ENCODE peak calls at places on chromosomes 13 and 19, in four cellular contexts. U, B, J and V are unnamed samples. For H3K36me3 and H3K4me1, the result is how much of the 10 kb centered on the place peaks cover.

GRCh38 chr13:113658836-113659235 is 838 bp upstream of the ATP4B start:
- DNase-seq in U (peak), B (no peak), J (no peak), V (no peak)

GRCh38 chr13:114248011-114248410 is 13.3 kb downstream of the CDC16 start:
- DNase-seq in U (no peak), B (no peak), J (no peak), V (peak)

GRCh38 chr13:46119883-46120614 is 15.2 kb upstream of the CPB2 start:
- DNase-seq in U (no peak), B (no peak), J (no peak), V (peak)

GRCh38 chr19:54208784-54209057 is 8.1 kb downstream of the RPS9 start:
- DNase-seq in U (no peak), B (no peak), J (no peak), V (no peak)

GRCh38 chr19:18062043-18062442 is 24.7 kb downstream of the IL12RB1 start:
- DNase-seq in U (no peak), B (no peak), J (no peak), V (no peak)

GRCh38 chr13:102688306-102688973 is 6.4 kb downstream of the METTL21C start:
- DNase-seq in U (no peak), B (no peak), J (no peak), V (no peak)

GRCh38 chr19:51398096-51398704 is 7.8 kb upstream of the C19orf84 start:
- DNase-seq in U (no peak), B (peak), J (peak), V (peak)

GRCh38 chr19:52155596-52156359 is 15.6 kb downstream of the ZNF836 start:
- DNase-seq in U (no peak), B (no peak), J (no peak), V (no peak)

DNA sequence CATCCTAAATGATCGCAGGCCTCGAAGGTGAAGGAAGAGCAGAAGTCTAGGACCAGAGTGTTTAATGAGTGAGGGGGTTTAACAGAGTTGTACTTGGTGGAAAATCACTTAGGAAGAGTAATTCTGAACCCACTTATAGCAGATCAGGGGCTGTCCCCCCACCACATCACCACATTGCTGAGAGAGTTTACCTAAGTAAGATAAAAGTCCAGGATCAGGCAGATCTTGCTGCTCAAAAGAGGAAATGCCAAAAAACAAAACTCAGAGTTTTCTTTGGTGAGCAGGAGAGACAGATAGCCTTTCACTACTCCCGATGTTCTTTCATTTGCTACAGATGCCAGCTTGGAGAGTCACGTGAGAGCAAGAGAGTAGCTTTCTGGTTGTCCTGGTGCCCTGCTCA is 15.4 kb downstream of the ZNF317 start:
- DNase-seq in U (no peak), B (no peak), J (no peak), V (no peak)
- H3K36me3 ChIP-seq in U (under half), B (under half), J (under half), V (under half)

GRCh38 chr13:30906411-30906990 is 430 bp downstream of the MEDAG start:
- DNase-seq in U (no peak), B (no peak), J (no peak), V (peak)

GRCh38 chr13:30908416-30908980 is 2.4 kb downstream of the MEDAG start:
- DNase-seq in U (peak), B (no peak), J (no peak), V (peak)

GRCh38 chr13:30907167-30907761 is 1.2 kb downstream of the MEDAG start:
- DNase-seq in U (no peak), B (no peak), J (no peak), V (peak)

GRCh38 chr13:30904043-30904442 is 2.0 kb upstream of the MEDAG start:
- DNase-seq in U (no peak), B (no peak), J (no peak), V (no peak)

GRCh38 chr13:30905932-30906383 is at the start of gene MEDAG:
- DNase-seq in U (peak), B (no peak), J (no peak), V (peak)
- H3K4me3 ChIP-seq in U (peak), B (no peak), J (no peak), V (peak)

GRCh38 chr19:35902870-35903475 is 644 bp downstream of the HCST start:
- DNase-seq in U (no peak), B (no peak), J (no peak), V (no peak)
- H3K4me1 ChIP-seq in U (under half), B (half or more), J (under half), V (under half)

GRCh38 chr19:46426506-46427162 is 2.1 kb downstream of the PNMA8C start:
- DNase-seq in U (peak), B (no peak), J (no peak), V (peak)
- H3K36me3 ChIP-seq in U (under half), B (under half), J (under half), V (under half)